ENCODE peak calls at places on chromosomes 7 and 10, in ten cellular contexts. Q is right cardiac atrium; M is pulmonary artery endothelial cell; S is hippocampal formation; W is endothelial cell; Z is smooth muscle cell of the brain vasculature; L is mammary epithelial cell; O is stimulated activated CD8-positive, alpha-beta memory T cell treated with anti-CD3 and anti-CD28 coated beads, Interleukin-15, amount 100 ng/mL, for 4 hours; U is cardiac septum; T is GM03348. B is an unnamed sample.

GRCh38 chr7:158274404-158274811 is 313.2 kb downstream of the PTPRN2 start:
- DNase-seq in Q (no peak), M (no peak), S (no peak), W (no peak), Z (no peak), L (no peak), O (no peak), U (peak), T (no peak), B (no peak)

GRCh38 chr10:102421645-102422585 is 1.3 kb downstream of the FBXL15 start:
- DNase-seq in Q (no peak), M (no peak), S (no peak), W (no peak), Z (no peak), L (peak), O (no peak), U (no peak), T (peak), B (no peak)

GRCh38 chr10:8428654-8429053 is 374.2 kb downstream of the GATA3 start:
- DNase-seq in Q (no peak), M (no peak), S (no peak), W (no peak), Z (no peak), L (no peak), O (no peak), U (no peak), T (no peak), B (no peak)

GRCh38 chr10:132551093-132551807 is 13.7 kb downstream of the INPP5A start:
- DNase-seq in Q (no peak), M (no peak), S (no peak), W (no peak), Z (no peak), L (no peak), O (no peak), U (no peak), T (no peak), B (no peak)

GRCh38 chr7:101896312-101896711 is 78.9 kb downstream of the CUX1 start:
- DNase-seq in Q (no peak), M (no peak), S (no peak), W (no peak), Z (no peak), L (no peak), O (no peak), U (no peak), T (no peak), B (no peak)

GRCh38 chr10:104209575-104210198 is 22.5 kb downstream of the CFAP43 start:
- DNase-seq in Q (no peak), M (no peak), S (peak), W (peak), Z (peak), L (peak), O (no peak), U (no peak), T (peak), B (peak)

GRCh38 chr7:87934699-87935372 is 785 bp downstream of the ADAM22 start:
- DNase-seq in Q (no peak), M (no peak), S (peak), W (peak), Z (no peak), L (peak), O (no peak), U (no peak), T (peak), B (peak)

GRCh38 chr7:24828871-24829661 is 71.8 kb upstream of the GSDME start:
- DNase-seq in Q (no peak), M (no peak), S (no peak), W (no peak), Z (peak), L (no peak), O (no peak), U (no peak), T (no peak), B (no peak)

GRCh38 chr7:80918909-80919721 is at the start of gene SEMA3C:
- DNase-seq in Q (peak), M (peak), S (peak), W (peak), Z (peak), L (peak), O (no peak), U (peak), T (peak), B (peak)

GRCh38 chr10:84054743-84055142 is 84.6 kb upstream of the GHITM start:
- DNase-seq in Q (no peak), M (no peak), S (no peak), W (no peak), Z (no peak), L (no peak), O (no peak), U (no peak), T (no peak), B (no peak)

GRCh38 chr10:110965216-110965615 is 45.8 kb downstream of the SHOC2 start:
- DNase-seq in Q (no peak), M (no peak), S (no peak), W (no peak), Z (no peak), L (no peak), O (no peak), U (no peak), T (no peak), B (no peak)

GRCh38 chr10:132651511-132652029 is 114.0 kb downstream of the INPP5A start:
- DNase-seq in Q (no peak), M (no peak), S (no peak), W (no peak), Z (no peak), L (no peak), O (no peak), U (peak), T (no peak), B (no peak)

GRCh38 chr7:20561466-20561865 is 54.0 kb upstream of the ABCB5 start:
- DNase-seq in Q (no peak), M (peak), S (no peak), W (no peak), Z (no peak), L (peak), O (no peak), U (no peak), T (no peak), B (no peak)

GRCh38 chr10:78457804-78458483 is 424.3 kb downstream of the RPS24 start:
- DNase-seq in Q (no peak), M (peak), S (no peak), W (no peak), Z (no peak), L (no peak), O (no peak), U (peak), T (peak), B (no peak)

GRCh38 chr7:16727736-16728135 is 25.8 kb upstream of the TSPAN13 start:
- DNase-seq in Q (no peak), M (no peak), S (no peak), W (no peak), Z (no peak), L (peak), O (no peak), U (no peak), T (no peak), B (no peak)

GRCh38 chr7:27154369-27154768 is 2.0 kb upstream of the HOXA3 start:
- DNase-seq in Q (no peak), M (no peak), S (no peak), W (no peak), Z (no peak), L (no peak), O (no peak), U (no peak), T (no peak), B (no peak)

GRCh38 chr10:127935115-127935561 is 28.2 kb downstream of the PTPRE start:
- DNase-seq in Q (no peak), M (no peak), S (no peak), W (no peak), Z (no peak), L (no peak), O (no peak), U (no peak), T (no peak), B (no peak)

GRCh38 chr10:23512355-23513058 is 73.6 kb downstream of the OTUD1 start:
- DNase-seq in Q (no peak), M (no peak), S (no peak), W (no peak), Z (no peak), L (peak), O (no peak), U (no peak), T (peak), B (no peak)

GRCh38 chr7:4078580-4078979 is 603.5 kb upstream of the FOXK1 start:
- DNase-seq in Q (no peak), M (no peak), S (no peak), W (no peak), Z (no peak), L (no peak), O (no peak), U (no peak), T (no peak), B (no peak)

GRCh38 chr7:156027821-156028220 is 215.6 kb upstream of the SHH start:
- DNase-seq in Q (no peak), M (no peak), S (no peak), W (no peak), Z (no peak), L (no peak), O (no peak), U (no peak), T (no peak), B (no peak)

GRCh38 chr7:150428671-150429451 is 21.6 kb upstream of the GIMAP8 start:
- DNase-seq in Q (no peak), M (no peak), S (no peak), W (no peak), Z (peak), L (peak), O (no peak), U (peak), T (peak), B (peak)

GRCh38 chr7:82594665-82595064 is 151.1 kb upstream of the CACNA2D1 start:
- DNase-seq in Q (no peak), M (no peak), S (no peak), W (no peak), Z (no peak), L (no peak), O (no peak), U (no peak), T (no peak), B (no peak)

GRCh38 chr7:157594306-157594705 is 257.5 kb downstream of the DNAJB6 start:
- DNase-seq in Q (no peak), M (no peak), S (no peak), W (no peak), Z (no peak), L (no peak), O (no peak), U (no peak), T (no peak), B (no peak)

GRCh38 chr7:29563590-29564454 is at the start of gene PRR15:
- DNase-seq in Q (peak), M (no peak), S (peak), W (peak), Z (no peak), L (peak), O (no peak), U (no peak), T (peak), B (peak)

GRCh38 chr7:142554555-142555532 is 194.4 kb upstream of the PRSS1 start:
- DNase-seq in Q (no peak), M (no peak), S (no peak), W (no peak), Z (no peak), L (no peak), O (no peak), U (no peak), T (no peak), B (no peak)